ENCODE peak calls at places on chromosomes 4 and X, in five cellular contexts. X, Y, R, C and A are unnamed samples.

GRCh38 chr4:166594326-166594946 is 639.9 kb downstream of the SPOCK3 start:
- DNase-seq in R (peak), Y (no peak), C (no peak), X (peak), A (peak)

GRCh38 chrX:56503941-56504673 is 59.3 kb upstream of the UBQLN2 start:
- DNase-seq in C (no peak), Y (no peak), X (no peak), R (peak), A (peak)

GRCh38 chrX:47169726-47170515 is 23.7 kb upstream of the UBA1 start:
- DNase-seq in R (peak), X (peak), Y (no peak), C (no peak), A (peak)

GRCh38 chr4:147782087-147782781 is 50.3 kb downstream of the ARHGAP10 start:
- DNase-seq in R (peak), Y (no peak), C (no peak), X (peak), A (peak)

GRCh38 chr4:123477804-123478209 is 81.2 kb downstream of the SPRY1 start:
- DNase-seq in Y (no peak), X (peak), C (no peak), R (peak), A (no peak)

GRCh38 chr4:114026447-114026846 is 47.0 kb upstream of the ARSJ start:
- DNase-seq in R (no peak), Y (no peak), X (peak), C (no peak), A (no peak)

GRCh38 chr4:144611850-144612249 is 34.1 kb upstream of the HHIP start:
- DNase-seq in R (peak), X (peak), C (peak), Y (no peak), A (peak)

GRCh38 chrX:41005445-41005992 is 79.7 kb upstream of the USP9X start:
- DNase-seq in R (no peak), X (no peak), Y (peak), C (no peak), A (no peak)

GRCh38 chr4:85741921-85742591 is 267.1 kb downstream of the ARHGAP24 start:
- DNase-seq in Y (peak), X (no peak), R (no peak), C (no peak), A (no peak)

GRCh38 chr4:110503588-110504435 is 27.9 kb downstream of the ENPEP start:
- DNase-seq in Y (no peak), X (peak), C (no peak), R (no peak), A (no peak)

GRCh38 chr4:92215471-92215870 is 88.3 kb upstream of the GRID2 start:
- DNase-seq in Y (no peak), C (no peak), X (no peak), R (no peak), A (no peak)